ENCODE peak calls at places on chromosomes 2 and 18, in five cellular contexts. F is AG04450, H is kidney, P is HCT116, J is IMR-90. M is an unnamed sample.

GRCh38 chr18:38174594-38174993 is 609.0 kb upstream of the CELF4 start:
- DNase-seq in H (no peak), F (no peak), P (no peak), J (no peak), M (no peak)

GRCh38 chr2:146417942-146418341 is 1426.9 kb upstream of the ACVR2A start:
- DNase-seq in H (no peak), P (no peak), J (no peak), F (no peak), M (no peak)

GRCh38 chr2:236882074-236882473 is 203.6 kb upstream of the COPS8 start:
- DNase-seq in J (no peak), H (no peak), P (no peak), F (no peak), M (no peak)

GRCh38 chr2:65000619-65001018 is 11.4 kb downstream of the SLC1A4 start:
- DNase-seq in P (no peak), H (no peak), F (no peak), J (no peak), M (no peak)

GRCh38 chr2:127061377-127062273 is 45.3 kb downstream of the BIN1 start:
- DNase-seq in F (no peak), J (peak; percentile 57), H (no peak), P (no peak), M (no peak)

GRCh38 chr2:127065932-127066318 is 41.0 kb downstream of the BIN1 start:
- DNase-seq in P (no peak), F (no peak), J (no peak), H (no peak), M (no peak)

GRCh38 chr18:45829896-45830295 is 4.4 kb downstream of the SIGLEC15 start:
- DNase-seq in H (no peak), F (no peak), J (no peak), P (no peak), M (no peak)

GRCh38 chr2:49753344-49753930 is 599.1 kb upstream of the FSHR start:
- DNase-seq in F (no peak), H (no peak), P (no peak), J (no peak), M (no peak)

GRCh38 chr2:239204143-239204875 is 196.5 kb downstream of the HDAC4 start:
- DNase-seq in J (no peak), F (no peak), H (peak; percentile 60), P (no peak), M (no peak)

GRCh38 chr2:99803846-99804245 is 314.0 kb upstream of the REV1 start:
- DNase-seq in H (no peak), P (no peak), J (no peak), F (no peak), M (no peak)

GRCh38 chr2:232117413-232117812 is 155.9 kb downstream of the DIS3L2 start:
- DNase-seq in J (no peak), P (no peak), F (no peak), H (no peak), M (no peak)

GRCh38 chr18:62347091-62347506 is 22.0 kb downstream of the TNFRSF11A start:
- DNase-seq in J (no peak), P (no peak), F (no peak), H (no peak), M (no peak)

GRCh38 chr18:62345909-62346308 is 20.8 kb downstream of the TNFRSF11A start:
- DNase-seq in H (no peak), F (no peak), J (no peak), P (no peak), M (no peak)

GRCh38 chr18:62346327-62347090 is 21.4 kb downstream of the TNFRSF11A start:
- DNase-seq in H (no peak), F (no peak), P (no peak), J (no peak), M (no peak)

GRCh38 chr18:62342884-62343283 is 17.8 kb downstream of the TNFRSF11A start:
- DNase-seq in P (no peak), F (no peak), H (no peak), J (no peak), M (no peak)

GRCh38 chr18:62348474-62348873 is 23.4 kb downstream of the TNFRSF11A start:
- DNase-seq in P (no peak), H (no peak), F (no peak), J (no peak), M (no peak)
- H3K4me3 ChIP-seq in P (no peak overlapping the region), H (no peak overlapping the region), F (no peak overlapping the region), J (no peak overlapping the region), M (no peak overlapping the region)

GRCh38 chr18:7601249-7601620 is 34.1 kb downstream of the PTPRM start:
- DNase-seq in J (peak; percentile 63), H (no peak), F (no peak), P (no peak), M (no peak)
- TF ChIP-seq CTCF in J (no peak), H (no peak), F (peak; percentile 8), P (no peak), M (no peak)

DNA sequence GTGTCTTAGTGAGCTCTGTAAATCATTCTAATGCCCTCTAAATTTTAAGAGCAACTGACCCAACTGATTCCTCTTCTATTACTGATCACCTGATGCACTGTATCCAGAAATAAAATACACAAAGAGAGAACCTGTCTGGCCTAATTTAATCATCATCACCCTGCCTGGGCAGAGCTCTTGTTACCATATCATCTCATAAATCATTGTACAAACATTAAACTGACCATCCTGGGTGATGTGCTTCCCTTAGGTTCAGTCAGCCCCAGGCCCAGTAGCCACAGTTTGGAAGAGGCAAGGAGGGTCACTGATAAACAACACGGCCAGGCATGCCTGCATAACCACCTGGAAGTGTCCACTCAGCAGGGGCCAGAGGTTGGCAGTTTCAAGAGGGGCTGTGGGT is 22.7 kb upstream of the ACMSD start:
- DNase-seq in P (no peak), J (no peak), F (no peak), H (no peak), M (no peak)
- H3K4me3 ChIP-seq in P (no peak overlapping the region), J (no peak overlapping the region), F (no peak overlapping the region), H (no peak overlapping the region), M (no peak overlapping the region)

GRCh38 chr2:156065912-156066311 is 266.6 kb downstream of the NR4A2 start:
- DNase-seq in H (no peak), F (no peak), P (no peak), J (no peak), M (no peak)
- TF ChIP-seq CTCF in H (no peak), F (no peak), P (peak; percentile 41), J (no peak), M (no peak)

DNA sequence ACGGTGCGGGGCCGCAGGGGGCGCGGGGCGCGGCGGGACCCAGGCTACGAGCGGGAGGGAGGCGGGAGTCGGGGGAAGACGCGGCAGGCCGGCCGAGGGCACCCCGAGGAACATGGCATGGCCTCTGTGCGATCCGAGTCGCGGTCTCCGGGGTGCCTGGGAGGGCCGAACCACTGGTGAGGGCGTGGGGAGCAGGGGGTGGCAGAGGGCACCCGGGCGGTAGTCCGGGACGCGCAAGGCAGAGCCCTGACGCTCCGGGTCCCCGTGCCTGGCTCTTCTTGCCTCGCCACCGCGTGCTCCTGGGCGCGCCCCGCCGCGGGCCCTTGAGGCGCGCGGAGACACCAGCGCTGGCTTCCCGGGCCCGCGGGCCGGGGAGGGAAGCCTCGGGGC is 4.2 kb downstream of the SOX11 start:
- DNase-seq in P (no peak), F (no peak), H (peak; percentile 73), J (peak; percentile 27), M (no peak)
- H3K4me3 ChIP-seq in P (no peak overlapping the region), F (peak overlapping the region; percentile 78), H (no peak overlapping the region), J (peak overlapping the region; percentile 79), M (peak overlapping the region; percentile 33)

DNA sequence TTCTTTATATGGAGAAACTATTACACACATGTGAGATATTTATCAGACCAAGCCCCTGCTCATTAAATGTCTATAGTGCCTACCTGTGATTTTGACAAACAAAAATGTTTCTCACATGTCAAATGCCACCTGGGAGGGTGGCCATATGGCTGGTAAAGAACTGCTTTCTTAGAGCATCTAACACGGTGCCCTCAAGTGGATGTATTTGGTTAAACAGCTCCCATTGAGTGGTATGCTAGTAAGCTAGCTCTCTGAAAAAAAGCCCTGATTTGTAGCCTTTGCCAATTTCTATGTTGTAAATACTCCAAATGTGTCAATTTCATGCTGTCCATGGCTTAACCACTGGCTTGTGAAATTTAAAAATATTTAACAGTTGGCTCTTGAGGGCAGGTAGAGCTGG is 94.6 kb downstream of the PMAIP1 start:
- DNase-seq in F (no peak), P (peak; percentile 16), H (no peak), J (peak; percentile 12), M (no peak)
- TF ChIP-seq CTCF in F (no peak), P (peak; percentile 36), H (no peak), J (no peak), M (no peak)